ENCODE peak calls at places on chromosomes 12 and 14, in six cellular contexts. One of them, this sample, is unnamed.
A peak's percentile ranks its signal among the peaks of the same experiment; 100 is the strongest.

GRCh38 chr12:67709367-67709954 is 60.9 kb downstream of the DYRK2 start:
- DNase-seq in ELF-1: no peak
- DNase-seq in AG08396: no peak
- DNase-seq in hippocampal formation: no peak
- DNase-seq in left ventricle myocardium inferior: no peak
- DNase-seq in NCI-H1092 treated with DMSO at 0.1 percent for 48 hours: no peak
- DNase-seq in this sample: no peak

GRCh38 chr12:55755246-55755645 is 12.3 kb downstream of the GDF11 start:
- DNase-seq in NCI-H1092 treated with DMSO at 0.1 percent for 48 hours: no peak
- DNase-seq in hippocampal formation: no peak
- DNase-seq in ELF-1: no peak
- DNase-seq in AG08396: no peak
- DNase-seq in left ventricle myocardium inferior: no peak
- DNase-seq in this sample: no peak

GRCh38 chr12:63103489-63104131 is 47.4 kb downstream of the AVPR1A start:
- DNase-seq in AG08396: peak; percentile 27
- DNase-seq in NCI-H1092 treated with DMSO at 0.1 percent for 48 hours: peak; percentile 18
- DNase-seq in hippocampal formation: no peak
- DNase-seq in ELF-1: no peak
- DNase-seq in left ventricle myocardium inferior: no peak
- DNase-seq in this sample: peak; percentile 4

GRCh38 chr14:70045715-70046535 is 142.8 kb downstream of the SLC8A3 start:
- DNase-seq in ELF-1: peak; percentile 83
- DNase-seq in hippocampal formation: peak; percentile 56
- DNase-seq in left ventricle myocardium inferior: peak; percentile 51
- DNase-seq in NCI-H1092 treated with DMSO at 0.1 percent for 48 hours: peak; percentile 76
- DNase-seq in AG08396: peak; percentile 81
- DNase-seq in this sample: peak; percentile 63

GRCh38 chr14:24058260-24058950 is 6.6 kb downstream of the CARMIL3 start:
- DNase-seq in ELF-1: peak; percentile 68
- DNase-seq in NCI-H1092 treated with DMSO at 0.1 percent for 48 hours: peak; percentile 39
- DNase-seq in left ventricle myocardium inferior: peak; percentile 45
- DNase-seq in AG08396: peak; percentile 80
- DNase-seq in hippocampal formation: peak; percentile 60
- DNase-seq in this sample: peak; percentile 90

GRCh38 chr12:112532106-112532505 is 113.4 kb downstream of the PTPN11 start:
- DNase-seq in hippocampal formation: no peak
- DNase-seq in left ventricle myocardium inferior: no peak
- DNase-seq in AG08396: no peak
- DNase-seq in NCI-H1092 treated with DMSO at 0.1 percent for 48 hours: no peak
- DNase-seq in ELF-1: no peak
- DNase-seq in this sample: no peak

GRCh38 chr14:104932676-104933631 is 8.3 kb downstream of the PLD4 start:
- DNase-seq in left ventricle myocardium inferior: peak; percentile 88
- DNase-seq in NCI-H1092 treated with DMSO at 0.1 percent for 48 hours: peak; percentile 51
- DNase-seq in hippocampal formation: peak; percentile 30
- DNase-seq in ELF-1: peak; percentile 71
- DNase-seq in AG08396: peak; percentile 98
- DNase-seq in this sample: peak; percentile 96

GRCh38 chr14:90458536-90458935 is 61.7 kb downstream of the CALM1 start:
- DNase-seq in ELF-1: no peak
- DNase-seq in left ventricle myocardium inferior: no peak
- DNase-seq in hippocampal formation: no peak
- DNase-seq in AG08396: no peak
- DNase-seq in NCI-H1092 treated with DMSO at 0.1 percent for 48 hours: no peak
- DNase-seq in this sample: no peak

GRCh38 chr12:124833693-124834122 is 30.0 kb downstream of the SCARB1 start:
- DNase-seq in NCI-H1092 treated with DMSO at 0.1 percent for 48 hours: peak; percentile 62
- DNase-seq in AG08396: no peak
- DNase-seq in left ventricle myocardium inferior: peak; percentile 47
- DNase-seq in ELF-1: peak; percentile 90
- DNase-seq in hippocampal formation: no peak
- DNase-seq in this sample: no peak

This sample was measured in hepatic stellate cell.